ENCODE peak calls at places on chromosomes 7 and 10, in nine cellular contexts. B, V, F, H, E, K, N, D and W are unnamed samples.

GRCh38 chr7:73896454-73896853 is 35.5 kb downstream of the TMEM270 start:
- DNase-seq in B (no peak), V (peak), F (no peak), H (no peak), E (no peak), K (no peak), N (no peak), D (no peak), W (no peak)

GRCh38 chr10:79601939-79602338 is 8.8 kb upstream of the SFTPA1 start:
- DNase-seq in B (no peak), V (no peak), F (no peak), H (no peak), E (no peak), K (no peak), N (no peak), D (no peak), W (no peak)

GRCh38 chr7:132328047-132328620 is 248.1 kb downstream of the PLXNA4 start:
- DNase-seq in B (no peak), V (no peak), F (no peak), H (no peak), E (no peak), K (no peak), N (no peak), D (no peak), W (no peak)

GRCh38 chr10:55629792-55630490 is 731.1 kb downstream of the ZWINT start:
- DNase-seq in B (no peak), V (no peak), F (no peak), H (no peak), E (no peak), K (no peak), N (no peak), D (peak), W (no peak)

GRCh38 chr7:137948845-137949330 is 53.0 kb downstream of the CREB3L2 start:
- DNase-seq in B (no peak), V (no peak), F (no peak), H (no peak), E (no peak), K (no peak), N (no peak), D (no peak), W (no peak)

GRCh38 chr10:60384006-60384405 is 5.7 kb downstream of the ANK3 start:
- DNase-seq in B (no peak), V (no peak), F (no peak), H (peak), E (no peak), K (no peak), N (no peak), D (no peak), W (no peak)

GRCh38 chr10:106189254-106189653 is 975.3 kb downstream of the SORCS1 start:
- DNase-seq in B (no peak), V (peak), F (peak), H (no peak), E (no peak), K (peak), N (no peak), D (peak), W (no peak)

GRCh38 chr7:45670717-45671116 is 96.5 kb downstream of the ADCY1 start:
- DNase-seq in B (no peak), V (no peak), F (no peak), H (no peak), E (no peak), K (no peak), N (no peak), D (no peak), W (peak)

GRCh38 chr7:16051561-16052280 is 365.2 kb upstream of the MEOX2 start:
- DNase-seq in B (no peak), V (no peak), F (no peak), H (peak), E (no peak), K (no peak), N (no peak), D (no peak), W (no peak)

GRCh38 chr7:7972128-7972527 is 3.5 kb downstream of the GLCCI1 start:
- DNase-seq in B (no peak), V (peak), F (no peak), H (no peak), E (no peak), K (peak), N (no peak), D (no peak), W (no peak)

GRCh38 chr7:157493776-157494175 is 157.0 kb downstream of the DNAJB6 start:
- DNase-seq in B (no peak), V (no peak), F (no peak), H (no peak), E (no peak), K (no peak), N (no peak), D (no peak), W (no peak)

GRCh38 chr7:13845601-13846000 is 143.9 kb downstream of the ETV1 start:
- DNase-seq in B (no peak), V (no peak), F (no peak), H (no peak), E (no peak), K (no peak), N (no peak), D (no peak), W (no peak)

GRCh38 chr7:79452032-79452494 is 1.4 kb downstream of the MAGI2 start:
- DNase-seq in B (no peak), V (no peak), F (peak), H (peak), E (no peak), K (peak), N (peak), D (peak), W (no peak)

GRCh38 chr10:132458595-132459251 is 61.7 kb downstream of the PWWP2B start:
- DNase-seq in B (no peak), V (peak), F (peak), H (no peak), E (peak), K (no peak), N (no peak), D (no peak), W (peak)

GRCh38 chr10:113493195-113493594 is 59.7 kb upstream of the HABP2 start:
- DNase-seq in B (peak), V (no peak), F (no peak), H (no peak), E (no peak), K (no peak), N (no peak), D (peak), W (no peak)

GRCh38 chr7:372546-372938 is 82.6 kb downstream of the FOXL3 start:
- DNase-seq in B (no peak), V (no peak), F (no peak), H (no peak), E (no peak), K (no peak), N (no peak), D (no peak), W (no peak)

GRCh38 chr10:114306116-114306973 is 67.3 kb downstream of the VWA2 start:
- DNase-seq in B (peak), V (no peak), F (no peak), H (peak), E (no peak), K (no peak), N (peak), D (no peak), W (no peak)

GRCh38 chr10:21363087-21363752 is 162.3 kb downstream of the SKIDA1 start:
- DNase-seq in B (no peak), V (no peak), F (no peak), H (no peak), E (no peak), K (no peak), N (no peak), D (peak), W (no peak)

GRCh38 chr7:134625571-134625970 is 21.1 kb upstream of the BPGM start:
- DNase-seq in B (no peak), V (no peak), F (no peak), H (peak), E (no peak), K (no peak), N (peak), D (no peak), W (no peak)

GRCh38 chr10:24821986-24822385 is 98.3 kb upstream of the ARHGAP21 start:
- DNase-seq in B (no peak), V (no peak), F (peak), H (peak), E (no peak), K (no peak), N (peak), D (peak), W (no peak)

GRCh38 chr7:75993689-75994387 is 557 bp downstream of the TMEM120A start:
- DNase-seq in B (no peak), V (no peak), F (peak), H (peak), E (no peak), K (no peak), N (peak), D (peak), W (no peak)

GRCh38 chr10:24894309-24894708 is 58.1 kb downstream of the PRTFDC1 start:
- DNase-seq in B (peak), V (no peak), F (no peak), H (peak), E (no peak), K (no peak), N (peak), D (no peak), W (peak)

GRCh38 chr7:117312593-117312992 is 10.3 kb downstream of the WNT2 start:
- DNase-seq in B (no peak), V (no peak), F (no peak), H (no peak), E (no peak), K (no peak), N (no peak), D (no peak), W (no peak)

GRCh38 chr10:62960416-62960815 is 144.2 kb upstream of the EGR2 start:
- DNase-seq in B (no peak), V (no peak), F (no peak), H (no peak), E (no peak), K (no peak), N (no peak), D (no peak), W (no peak)